ENCODE peak calls at places on chromosomes 1 and 21, in seven cellular contexts. D is IMR-90, U is neural progenitor cell, W is HFF-Myc, C is adipocyte, T is fibroblast of the aortic adventitia, F is Panc1. Y is an unnamed sample.
A peak's percentile ranks its signal among the peaks of the same experiment; 100 is the strongest.

GRCh38 chr1:62389531-62389930 is 47.3 kb upstream of the USP1 start:
- DNase-seq in D (no peak), U (no peak), W (no peak), C (peak; percentile 22), T (no peak), F (no peak), Y (no peak)

GRCh38 chr1:110879758-110880606 is 7.0 kb downstream of the CD53 start:
- DNase-seq in D (no peak), U (no peak), W (no peak), C (no peak), T (no peak), F (no peak), Y (no peak)

GRCh38 chr1:227895828-227896685 is 51.7 kb downstream of the WNT9A start:
- DNase-seq in D (peak; percentile 5), U (peak; percentile 41), W (no peak), C (peak; percentile 67), T (no peak), F (no peak), Y (peak; percentile 5)

GRCh38 chr1:25794325-25794724 is 5.7 kb upstream of the SELENON start:
- DNase-seq in D (no peak), U (no peak), W (no peak), C (no peak), T (no peak), F (no peak), Y (no peak)

GRCh38 chr1:64745181-64745985 is 508 bp downstream of the RAVER2 start:
- DNase-seq in D (no peak), U (peak; percentile 26), W (peak; percentile 16), C (peak; percentile 66), T (peak; percentile 55), F (no peak), Y (peak; percentile 16)

GRCh38 chr1:225611537-225612223 is 41.2 kb downstream of the ENAH start:
- DNase-seq in D (no peak), U (no peak), W (no peak), C (no peak), T (no peak), F (no peak), Y (no peak)

GRCh38 chr1:36585760-36586072 is 103.0 kb upstream of the CSF3R start:
- DNase-seq in D (no peak), U (no peak), W (no peak), C (no peak), T (peak; percentile 3), F (no peak), Y (no peak)

GRCh38 chr1:201870397-201870796 is 18.3 kb upstream of the SHISA4 start:
- DNase-seq in D (peak; percentile 94), U (no peak), W (no peak), C (no peak), T (no peak), F (no peak), Y (no peak)

GRCh38 chr1:86396503-86396900 is 379 bp upstream of the ODF2L start:
- DNase-seq in D (no peak), U (no peak), W (no peak), C (no peak), T (no peak), F (no peak), Y (no peak)

GRCh38 chr1:22507582-22507981 is 55.7 kb upstream of the EPHA8 start:
- DNase-seq in D (no peak), U (no peak), W (no peak), C (no peak), T (no peak), F (no peak), Y (no peak)

GRCh38 chr1:31627301-31627929 is 9.9 kb downstream of the HCRTR1 start:
- DNase-seq in D (no peak), U (no peak), W (no peak), C (no peak), T (peak; percentile 51), F (no peak), Y (no peak)

GRCh38 chr1:89556716-89557442 is 32.2 kb downstream of the LRRC8B start:
- DNase-seq in D (no peak), U (no peak), W (no peak), C (peak; percentile 43), T (no peak), F (no peak), Y (no peak)

GRCh38 chr1:204408074-204408507 is 3.5 kb downstream of the PPP1R15B start:
- DNase-seq in D (peak; percentile 74), U (peak; percentile 47), W (no peak), C (peak; percentile 87), T (peak; percentile 84), F (no peak), Y (peak; percentile 73)

GRCh38 chr1:169427081-169427611 is at the start of gene CCDC181:
- DNase-seq in D (peak; percentile 33), U (peak; percentile 97), W (no peak), C (peak; percentile 40), T (peak; percentile 42), F (peak; percentile 20), Y (no peak)

GRCh38 chr1:40806724-40807675 is 23.4 kb downstream of the KCNQ4 start:
- DNase-seq in D (no peak), U (no peak), W (no peak), C (no peak), T (peak; percentile 44), F (no peak), Y (no peak)
- H3K4me3 ChIP-seq in D (no peak overlapping the region), U (no peak overlapping the region), W (no peak overlapping the region), C (no peak overlapping the region), T (no peak overlapping the region), F (no peak overlapping the region), Y (no peak overlapping the region)

GRCh38 chr1:183632087-183632486 is 3.5 kb downstream of the ARPC5 start:
- DNase-seq in D (peak; percentile 79), U (no peak), W (no peak), C (peak; percentile 86), T (peak; percentile 85), F (no peak), Y (no peak)

GRCh38 chr1:183635112-183635605 is 424 bp downstream of the ARPC5 start:
- DNase-seq in D (no peak), U (no peak), W (no peak), C (peak; percentile 69), T (no peak), F (no peak), Y (peak; percentile 43)

GRCh38 chr1:183634429-183635065 is 1.0 kb downstream of the ARPC5 start:
- DNase-seq in D (no peak), U (no peak), W (no peak), C (peak; percentile 44), T (no peak), F (no peak), Y (no peak)

GRCh38 chr1:183632964-183633363 is 2.6 kb downstream of the ARPC5 start:
- DNase-seq in D (no peak), U (no peak), W (no peak), C (no peak), T (no peak), F (no peak), Y (no peak)

DNA sequence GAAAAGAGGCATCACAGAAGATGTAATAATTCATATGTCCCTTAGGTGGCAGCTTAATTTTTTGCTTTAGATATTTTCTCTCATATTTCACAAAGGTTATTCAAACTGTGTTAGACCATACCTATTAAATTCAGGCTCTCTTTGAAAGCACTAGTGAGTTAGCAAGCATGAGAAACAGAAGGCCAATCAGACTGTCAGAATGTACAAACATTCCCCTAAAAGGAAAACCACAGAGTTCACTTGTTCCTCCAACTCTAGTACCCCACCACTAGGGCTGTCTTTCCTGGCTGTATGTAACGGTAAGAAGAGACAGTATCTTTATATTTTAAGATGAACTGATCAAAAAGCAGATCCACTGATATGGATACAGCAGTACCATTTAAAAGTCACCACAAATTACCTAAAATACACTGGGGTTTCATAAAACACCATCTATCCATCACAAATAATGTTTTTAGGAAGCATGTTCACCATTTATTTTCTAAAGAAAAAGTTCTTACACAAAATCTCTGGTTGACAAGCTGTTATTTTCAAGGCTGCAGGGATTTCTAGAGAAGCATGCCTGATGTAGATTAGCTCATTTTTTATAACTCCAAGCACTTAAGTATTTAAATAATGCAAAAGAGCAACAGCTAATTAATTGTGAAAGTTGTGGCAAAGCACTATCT is 1.8 kb downstream of the ARPC5 start:
- DNase-seq in D (peak; percentile 95), U (peak; percentile 51), W (peak; percentile 89), C (peak; percentile 88), T (peak; percentile 85), F (peak; percentile 56), Y (peak; percentile 34)
- H3K4me3 ChIP-seq in D (peak overlapping the region; percentile 85), U (peak overlapping the region; percentile 80), W (peak overlapping the region; percentile 85), C (peak overlapping the region; percentile 92), T (peak overlapping the region; percentile 85), F (peak overlapping the region; percentile 99), Y (peak overlapping the region; percentile 78)

GRCh38 chr1:18108313-18109057 is 887 bp downstream of the IGSF21 start:
- DNase-seq in D (no peak), U (peak; percentile 26), W (no peak), C (no peak), T (no peak), F (no peak), Y (no peak)

GRCh38 chr1:18110598-18110939 is 3.0 kb downstream of the IGSF21 start:
- DNase-seq in D (no peak), U (peak; percentile 45), W (no peak), C (no peak), T (no peak), F (no peak), Y (no peak)

GRCh38 chr1:18109756-18110597 is 2.4 kb downstream of the IGSF21 start:
- DNase-seq in D (no peak), U (peak; percentile 87), W (no peak), C (no peak), T (no peak), F (no peak), Y (peak; percentile 55)

GRCh38 chr1:18107671-18108312 is at the start of gene IGSF21:
- DNase-seq in D (no peak), U (peak; percentile 75), W (no peak), C (no peak), T (no peak), F (no peak), Y (no peak)

DNA sequence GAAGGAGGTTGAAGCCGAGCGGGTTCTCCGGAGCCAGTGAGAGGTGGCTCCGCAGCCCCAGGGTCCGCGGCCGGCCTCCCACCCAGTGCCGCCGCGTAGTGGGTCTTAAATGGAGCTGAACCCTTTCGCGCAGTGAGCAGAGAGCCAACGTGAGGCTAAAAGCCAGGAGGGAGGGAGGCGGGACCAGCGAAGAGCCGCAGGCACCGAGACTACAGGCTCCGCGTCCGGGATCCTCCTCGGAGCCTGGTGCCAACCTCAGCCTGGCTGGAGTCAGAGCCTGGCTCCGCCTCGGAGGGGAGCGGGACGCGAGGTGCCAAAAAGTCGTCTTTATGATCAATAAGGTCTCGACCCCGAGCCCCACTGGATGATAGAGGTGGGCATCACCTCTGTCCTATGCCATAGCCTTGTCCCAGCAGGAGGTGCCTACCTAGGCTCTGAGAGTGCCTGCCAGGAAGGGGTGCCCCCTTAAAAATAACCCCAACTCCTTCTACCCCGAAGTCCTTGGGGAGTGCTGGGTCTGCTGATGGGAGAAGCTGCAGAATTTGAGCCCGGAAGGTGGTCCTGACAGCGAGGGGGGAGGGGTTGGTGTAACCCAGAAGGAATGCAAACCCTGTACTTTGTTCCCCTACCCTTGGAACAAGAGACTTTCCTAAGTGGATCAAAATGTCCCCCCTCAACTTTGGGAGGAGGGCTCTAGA is 1.6 kb downstream of the IGSF21 start:
- DNase-seq in D (no peak), U (peak; percentile 55), W (no peak), C (no peak), T (no peak), F (no peak), Y (peak; percentile 34)
- H3K4me3 ChIP-seq in D (no peak overlapping the region), U (peak overlapping the region; percentile 73), W (no peak overlapping the region), C (no peak overlapping the region), T (no peak overlapping the region), F (no peak overlapping the region), Y (no peak overlapping the region)

DNA sequence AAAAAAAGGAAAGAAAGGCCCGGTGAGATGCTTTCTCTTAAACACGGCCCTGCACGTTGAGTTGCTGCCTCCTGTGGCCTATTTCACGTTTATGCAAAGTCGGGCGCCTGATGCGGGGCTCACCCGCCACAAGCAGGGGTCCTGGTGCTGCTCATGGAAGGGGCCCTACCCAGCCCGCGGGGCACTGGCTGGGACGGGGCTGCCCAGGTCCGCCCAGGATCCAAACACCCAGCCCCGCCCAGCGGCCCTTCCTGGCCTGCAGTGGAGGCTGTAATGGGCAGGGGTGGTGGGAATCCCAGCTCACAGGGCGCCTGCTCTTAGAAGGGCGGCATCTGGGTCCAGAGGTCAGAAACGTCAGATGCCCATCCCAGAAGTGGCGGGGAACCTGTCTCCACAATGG is 1.6 kb downstream of the COL6A2 start:
- DNase-seq in D (peak; percentile 34), U (peak; percentile 34), W (no peak), C (peak; percentile 71), T (peak; percentile 52), F (no peak), Y (peak; percentile 87)
- H3K4me3 ChIP-seq in D (peak overlapping the region; percentile 97), U (no peak overlapping the region), W (peak overlapping the region; percentile 88), C (peak overlapping the region; percentile 92), T (peak overlapping the region; percentile 79), F (no peak overlapping the region), Y (peak overlapping the region; percentile 73)

Y was measured in MG63.